ENCODE peak calls at places on chromosomes 4 and X, in four cellular contexts. One of them, this sample, is unnamed.

GRCh38 chr4:2788532-2789103 is 4.3 kb upstream of the SH3BP2 start:
- DNase-seq in H9: peak; percentile 21
- DNase-seq in lung: no peak
- DNase-seq in kidney epithelial cell: no peak
- DNase-seq in this sample: no peak

GRCh38 chr4:87117730-87118075 is 102.7 kb downstream of the KLHL8 start:
- DNase-seq in H9: no peak
- DNase-seq in lung: no peak
- DNase-seq in kidney epithelial cell: no peak
- DNase-seq in this sample: no peak

GRCh38 chr4:77092832-77093800 is 17.3 kb upstream of the CCNI start:
- DNase-seq in H9: no peak
- DNase-seq in lung: no peak
- DNase-seq in kidney epithelial cell: no peak
- DNase-seq in this sample: no peak

GRCh38 chrX:4550018-4550417 is 836.6 kb upstream of the PRKX start:
- DNase-seq in H9: peak; percentile 60
- DNase-seq in lung: no peak
- DNase-seq in kidney epithelial cell: no peak
- DNase-seq in this sample: no peak

GRCh38 chr4:83248486-83248885 is 36.1 kb downstream of the COQ2 start:
- DNase-seq in H9: no peak
- DNase-seq in lung: no peak
- DNase-seq in kidney epithelial cell: no peak
- DNase-seq in this sample: no peak

GRCh38 chrX:14003028-14003427 is 26.7 kb downstream of the GEMIN8 start:
- DNase-seq in H9: no peak
- DNase-seq in lung: no peak
- DNase-seq in kidney epithelial cell: no peak
- DNase-seq in this sample: no peak

GRCh38 chr4:71366776-71367175 is 28.0 kb downstream of the SLC4A4 start:
- DNase-seq in H9: no peak
- DNase-seq in lung: no peak
- DNase-seq in kidney epithelial cell: no peak
- DNase-seq in this sample: no peak

GRCh38 chr4:43512253-43512652 is 619.7 kb downstream of the GRXCR1 start:
- DNase-seq in H9: no peak
- DNase-seq in lung: no peak
- DNase-seq in kidney epithelial cell: no peak
- DNase-seq in this sample: no peak

GRCh38 chr4:6953751-6954380 is 44.2 kb downstream of the TBC1D14 start:
- DNase-seq in H9: peak; percentile 89
- DNase-seq in lung: peak; percentile 75
- DNase-seq in kidney epithelial cell: no peak
- DNase-seq in this sample: no peak

GRCh38 chrX:88244066-88244465 is 503.0 kb upstream of the CPXCR1 start:
- DNase-seq in H9: peak; percentile 37
- DNase-seq in lung: no peak
- DNase-seq in kidney epithelial cell: no peak
- DNase-seq in this sample: no peak

GRCh38 chr4:72084587-72085011 is 52.8 kb downstream of the NPFFR2 start:
- DNase-seq in H9: no peak
- DNase-seq in lung: no peak
- DNase-seq in kidney epithelial cell: no peak
- DNase-seq in this sample: no peak

GRCh38 chr4:41418444-41418843 is 119.5 kb upstream of the LIMCH1 start:
- DNase-seq in H9: no peak
- DNase-seq in lung: no peak
- DNase-seq in kidney epithelial cell: peak; percentile 66
- DNase-seq in this sample: no peak

GRCh38 chr4:145497199-145498149 is 15.8 kb downstream of the SMAD1 start:
- DNase-seq in H9: no peak
- DNase-seq in lung: no peak
- DNase-seq in kidney epithelial cell: no peak
- DNase-seq in this sample: no peak

GRCh38 chrX:136065044-136065671 is 79.9 kb downstream of the SLC9A6 start:
- DNase-seq in H9: no peak
- DNase-seq in lung: peak; percentile 32
- DNase-seq in kidney epithelial cell: peak; percentile 16
- DNase-seq in this sample: no peak

GRCh38 chr4:48780867-48781219 is 764 bp upstream of the FRYL start:
- DNase-seq in H9: no peak
- DNase-seq in lung: no peak
- DNase-seq in kidney epithelial cell: no peak
- DNase-seq in this sample: no peak

GRCh38 chrX:72299891-72300630 is 5.7 kb downstream of the CITED1 start:
- DNase-seq in H9: no peak
- DNase-seq in lung: peak; percentile 7
- DNase-seq in kidney epithelial cell: no peak
- DNase-seq in this sample: no peak
- TF ChIP-seq CTCF in H9: no peak
- TF ChIP-seq CTCF in lung: no peak
- TF ChIP-seq CTCF in kidney epithelial cell: no peak
- TF ChIP-seq CTCF in this sample: no peak

DNA sequence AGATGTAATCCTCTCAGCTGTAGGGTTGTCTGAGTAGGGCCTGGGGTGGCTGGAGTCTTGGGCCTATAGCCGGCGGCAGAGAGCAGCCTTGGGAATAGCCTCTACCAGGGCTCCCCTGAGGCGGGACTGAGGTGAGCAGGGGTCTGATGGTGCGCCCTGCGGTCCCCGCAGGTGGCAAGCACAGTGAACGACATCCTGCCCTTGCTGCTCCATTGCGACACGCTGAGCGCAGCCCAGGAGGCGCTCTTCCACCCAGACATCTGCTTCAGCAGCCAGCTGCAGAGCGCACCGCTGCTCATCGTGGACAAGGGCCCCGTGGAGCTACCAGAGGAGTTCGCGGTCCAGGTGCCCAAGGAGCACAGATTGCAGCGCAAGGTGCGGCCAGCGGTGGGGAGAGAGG is 317.0 kb downstream of the ADGRL3 start:
- DNase-seq in H9: peak; percentile 90
- DNase-seq in lung: no peak
- DNase-seq in kidney epithelial cell: no peak
- DNase-seq in this sample: no peak
- TF ChIP-seq CTCF in H9: peak; percentile 65
- TF ChIP-seq CTCF in lung: no peak
- TF ChIP-seq CTCF in kidney epithelial cell: peak; percentile 10
- TF ChIP-seq CTCF in this sample: peak; percentile 31

GRCh38 chr4:102557636-102558035 is 56.5 kb downstream of the NFKB1 start:
- DNase-seq in H9: no peak
- DNase-seq in lung: no peak
- DNase-seq in kidney epithelial cell: no peak
- DNase-seq in this sample: no peak

GRCh38 chr4:102553982-102554381 is 52.8 kb downstream of the NFKB1 start:
- DNase-seq in H9: no peak
- DNase-seq in lung: no peak
- DNase-seq in kidney epithelial cell: no peak
- DNase-seq in this sample: no peak

GRCh38 chr4:102554482-102554881 is 53.3 kb downstream of the NFKB1 start:
- DNase-seq in H9: peak; percentile 28
- DNase-seq in lung: no peak
- DNase-seq in kidney epithelial cell: peak; percentile 25
- DNase-seq in this sample: no peak

GRCh38 chr4:102552781-102553180 is 51.6 kb downstream of the NFKB1 start:
- DNase-seq in H9: no peak
- DNase-seq in lung: no peak
- DNase-seq in kidney epithelial cell: no peak
- DNase-seq in this sample: no peak

DNA sequence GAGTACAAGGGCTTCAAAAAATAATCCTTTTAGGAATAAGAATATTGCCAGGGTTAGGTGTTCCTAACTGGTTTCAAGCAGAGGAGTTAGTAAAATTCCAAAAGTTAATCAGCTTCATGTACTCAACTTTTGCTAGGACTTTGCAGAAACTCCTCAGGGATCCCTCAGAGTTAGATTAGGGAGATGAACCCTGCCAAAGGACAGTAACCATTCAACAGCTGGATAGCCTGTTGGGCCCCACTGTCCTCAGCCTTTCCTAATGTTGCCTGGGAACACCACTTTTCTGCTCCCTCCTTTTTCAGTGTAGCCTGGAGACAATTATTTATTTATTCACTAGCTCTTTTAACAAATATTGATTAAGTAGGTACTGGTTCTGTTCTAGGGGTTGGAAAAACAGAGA is 53.8 kb downstream of the NFKB1 start:
- DNase-seq in H9: no peak
- DNase-seq in lung: no peak
- DNase-seq in kidney epithelial cell: no peak
- DNase-seq in this sample: no peak
- TF ChIP-seq CTCF in H9: no peak
- TF ChIP-seq CTCF in lung: no peak
- TF ChIP-seq CTCF in kidney epithelial cell: no peak
- TF ChIP-seq CTCF in this sample: no peak

GRCh38 chrX:124098089-124098488 is 136.6 kb downstream of the STAG2 start:
- DNase-seq in H9: no peak
- DNase-seq in lung: no peak
- DNase-seq in kidney epithelial cell: no peak
- DNase-seq in this sample: peak; percentile 17
- TF ChIP-seq CTCF in H9: peak; percentile 74
- TF ChIP-seq CTCF in lung: no peak
- TF ChIP-seq CTCF in kidney epithelial cell: peak; percentile 58
- TF ChIP-seq CTCF in this sample: peak; percentile 43

GRCh38 chr4:172898715-172899114 is 269.9 kb upstream of the GALNT7 start:
- DNase-seq in H9: no peak
- DNase-seq in lung: no peak
- DNase-seq in kidney epithelial cell: no peak
- DNase-seq in this sample: no peak
- TF ChIP-seq CTCF in H9: no peak
- TF ChIP-seq CTCF in lung: no peak
- TF ChIP-seq CTCF in kidney epithelial cell: no peak
- TF ChIP-seq CTCF in this sample: no peak

DNA sequence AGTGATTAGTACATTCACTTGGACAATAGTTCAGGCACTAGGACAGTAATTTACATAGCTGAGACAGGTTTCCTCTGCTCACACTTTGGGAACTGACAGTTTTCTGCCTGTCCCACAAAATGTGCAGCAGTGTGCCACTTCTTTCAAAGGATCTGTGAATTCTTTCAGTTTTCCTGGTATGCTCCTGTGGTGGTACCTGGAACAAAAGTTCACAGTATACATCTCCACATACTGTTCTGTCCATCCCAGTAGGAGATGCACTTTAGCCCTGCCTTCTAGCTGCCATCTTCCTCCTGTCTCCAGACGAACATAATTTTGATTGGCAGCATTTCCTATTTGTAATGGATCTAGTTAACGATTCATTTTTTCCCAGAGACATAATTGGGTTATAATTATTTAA is 360.8 kb upstream of the CXorf51B start:
- DNase-seq in H9: no peak
- DNase-seq in lung: no peak
- DNase-seq in kidney epithelial cell: no peak
- DNase-seq in this sample: no peak
- TF ChIP-seq CTCF in H9: no peak
- TF ChIP-seq CTCF in lung: no peak
- TF ChIP-seq CTCF in kidney epithelial cell: no peak
- TF ChIP-seq CTCF in this sample: no peak

GRCh38 chrX:10254746-10255145 is 98.0 kb downstream of the CLCN4 start:
- DNase-seq in H9: no peak
- DNase-seq in lung: no peak
- DNase-seq in kidney epithelial cell: no peak
- DNase-seq in this sample: no peak
- TF ChIP-seq CTCF in H9: no peak
- TF ChIP-seq CTCF in lung: no peak
- TF ChIP-seq CTCF in kidney epithelial cell: peak; percentile 28
- TF ChIP-seq CTCF in this sample: peak; percentile 24

GRCh38 chr4:186553717-186554116 is 1.6 kb downstream of the MTNR1A start:
- DNase-seq in H9: peak; percentile 56
- DNase-seq in lung: no peak
- DNase-seq in kidney epithelial cell: no peak
- DNase-seq in this sample: no peak

GRCh38 chr4:186554485-186554884 is 882 bp downstream of the MTNR1A start:
- DNase-seq in H9: peak; percentile 78
- DNase-seq in lung: peak; percentile 42
- DNase-seq in kidney epithelial cell: no peak
- DNase-seq in this sample: no peak

GRCh38 chr4:186557061-186557460 is 1.7 kb upstream of the MTNR1A start:
- DNase-seq in H9: no peak
- DNase-seq in lung: no peak
- DNase-seq in kidney epithelial cell: no peak
- DNase-seq in this sample: no peak

GRCh38 chr4:186557486-186557885 is 2.1 kb upstream of the MTNR1A start:
- DNase-seq in H9: no peak
- DNase-seq in lung: no peak
- DNase-seq in kidney epithelial cell: no peak
- DNase-seq in this sample: no peak

GRCh38 chr4:186554890-186555827 is at the start of gene MTNR1A:
- DNase-seq in H9: peak; percentile 67
- DNase-seq in lung: no peak
- DNase-seq in kidney epithelial cell: no peak
- DNase-seq in this sample: no peak
- TF ChIP-seq CTCF in H9: peak; percentile 70
- TF ChIP-seq CTCF in lung: no peak
- TF ChIP-seq CTCF in kidney epithelial cell: peak; percentile 6
- TF ChIP-seq CTCF in this sample: peak; percentile 76

DNA sequence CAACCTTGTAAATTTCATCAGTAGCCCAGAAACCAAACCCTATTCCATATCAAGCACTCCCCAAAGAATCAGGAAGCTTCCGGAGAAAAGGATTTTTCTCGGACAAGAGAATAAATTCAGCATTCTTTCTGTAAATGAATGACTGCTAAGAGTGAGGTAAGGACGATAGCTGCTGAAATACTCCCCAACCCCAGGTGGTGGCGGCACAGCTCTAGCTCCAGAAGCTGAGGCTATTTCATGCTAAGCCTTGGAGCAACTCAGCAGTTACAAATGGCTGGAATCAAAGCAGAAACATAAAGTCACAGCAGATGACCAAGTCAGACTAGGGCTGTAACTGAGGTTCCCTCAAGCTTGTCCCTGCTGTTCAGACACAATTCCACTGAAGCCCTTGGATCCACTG is 13.9 kb upstream of the PCDH19 start:
- DNase-seq in H9: peak; percentile 44
- DNase-seq in lung: no peak
- DNase-seq in kidney epithelial cell: no peak
- DNase-seq in this sample: no peak
- TF ChIP-seq CTCF in H9: peak; percentile 65
- TF ChIP-seq CTCF in lung: no peak
- TF ChIP-seq CTCF in kidney epithelial cell: peak; percentile 15
- TF ChIP-seq CTCF in this sample: peak; percentile 29